ENCODE peak calls at places on chromosomes 6 and 20, in four cellular contexts. G is right atrium auricular region, C is fibroblast of the aortic adventitia, H is cardiac fibroblast. D is an unnamed sample.

GRCh38 chr6:10847684-10848083 is 9.3 kb upstream of the MAK start:
- DNase-seq in G (no peak), C (no peak), H (no peak), D (no peak)

GRCh38 chr6:166572370-166573261 is 13.9 kb downstream of the RAMACL start:
- DNase-seq in G (peak), C (peak), H (peak), D (peak)

GRCh38 chr6:34205466-34205865 is 31.2 kb upstream of the HMGA1 start:
- DNase-seq in G (no peak), C (no peak), H (no peak), D (no peak)

GRCh38 chr6:35493307-35493983 is 3.4 kb downstream of the TEAD3 start:
- DNase-seq in G (no peak), C (no peak), H (no peak), D (no peak)

GRCh38 chr6:29568021-29568420 is 8.5 kb upstream of the UBD start:
- DNase-seq in G (no peak), C (no peak), H (no peak), D (no peak)

GRCh38 chr6:21185849-21186478 is 407.6 kb upstream of the SOX4 start:
- DNase-seq in G (no peak), C (no peak), H (no peak), D (no peak)

GRCh38 chr20:15890358-15890982 is 682.8 kb downstream of the KIF16B start:
- DNase-seq in G (no peak), C (no peak), H (no peak), D (no peak)

GRCh38 chr6:81909981-81910910 is 157.8 kb upstream of the TENT5A start:
- DNase-seq in G (no peak), C (no peak), H (peak), D (no peak)

GRCh38 chr6:54586251-54586650 is 260.3 kb upstream of the FAM83B start:
- DNase-seq in G (no peak), C (peak), H (peak), D (peak)

GRCh38 chr6:129753422-129753821 is 43.4 kb upstream of the ARHGAP18 start:
- DNase-seq in G (no peak), C (peak), H (peak), D (no peak)

GRCh38 chr20:2236266-2236665 is 59.5 kb upstream of the TGM3 start:
- DNase-seq in G (no peak), C (peak), H (peak), D (no peak)

GRCh38 chr20:42134265-42135098 is 516.3 kb upstream of the CHD6 start:
- DNase-seq in G (no peak), C (no peak), H (no peak), D (no peak)

GRCh38 chr6:125067552-125067951 is 86.0 kb upstream of the TPD52L1 start:
- DNase-seq in G (no peak), C (no peak), H (no peak), D (no peak)

GRCh38 chr20:58231678-58232077 is 3.2 kb upstream of the ANKRD60 start:
- DNase-seq in G (no peak), C (peak), H (peak), D (no peak)

GRCh38 chr6:44470746-44471145 is 83.2 kb downstream of the CDC5L start:
- DNase-seq in G (no peak), C (no peak), H (no peak), D (no peak)

GRCh38 chr6:44431118-44431725 is 43.7 kb downstream of the CDC5L start:
- DNase-seq in G (no peak), C (peak), H (peak), D (no peak)

GRCh38 chr6:156876302-156876701 is 99.1 kb downstream of the ARID1B start:
- DNase-seq in G (no peak), C (no peak), H (no peak), D (no peak)

GRCh38 chr6:122129313-122130025 is 270.0 kb upstream of the HSF2 start:
- DNase-seq in G (no peak), C (no peak), H (no peak), D (no peak)

DNA sequence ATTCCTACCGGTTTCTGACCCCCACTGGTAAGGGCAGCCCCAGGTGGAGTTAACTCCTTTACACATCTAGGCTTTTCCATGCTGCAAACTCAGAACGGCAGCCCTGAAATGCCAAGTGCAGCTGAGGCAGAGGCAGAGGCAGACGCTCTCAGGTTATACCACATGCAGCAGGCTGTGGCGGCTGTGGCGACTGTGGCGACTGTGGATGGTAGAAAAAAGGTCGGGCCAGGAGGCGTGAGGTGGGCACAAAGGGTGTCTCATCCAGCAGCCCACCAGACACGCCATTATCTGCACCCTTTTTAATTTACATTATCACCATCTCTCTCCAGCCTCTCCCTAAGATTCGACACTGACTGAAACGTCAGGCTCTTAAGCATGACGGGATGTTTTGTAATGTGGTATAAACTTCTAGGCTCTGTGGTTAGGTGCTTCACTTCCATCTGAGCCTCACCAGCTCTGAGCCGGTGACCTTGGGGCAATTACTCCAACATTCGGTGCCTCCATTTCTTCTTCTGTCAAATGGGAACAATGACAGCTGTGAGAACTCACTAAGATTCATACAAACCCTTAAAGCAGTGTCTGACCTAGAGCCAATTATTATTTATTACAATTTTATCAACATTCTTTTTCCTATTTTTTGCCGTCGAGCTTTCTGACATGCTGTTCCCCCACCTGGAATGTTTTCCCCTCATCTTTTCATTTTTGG is 8.2 kb downstream of the KIZ start:
- DNase-seq in G (no peak), C (no peak), H (no peak), D (no peak)
- H3K4me3 ChIP-seq in G (no peak), C (no peak), H (no peak), D (no peak)

GRCh38 chr6:85866373-85866740 is 223.7 kb upstream of the SYNCRIP start:
- DNase-seq in G (no peak), C (peak), H (peak), D (no peak)
- H3K4me3 ChIP-seq in G (peak), C (peak), H (peak), D (peak)

DNA sequence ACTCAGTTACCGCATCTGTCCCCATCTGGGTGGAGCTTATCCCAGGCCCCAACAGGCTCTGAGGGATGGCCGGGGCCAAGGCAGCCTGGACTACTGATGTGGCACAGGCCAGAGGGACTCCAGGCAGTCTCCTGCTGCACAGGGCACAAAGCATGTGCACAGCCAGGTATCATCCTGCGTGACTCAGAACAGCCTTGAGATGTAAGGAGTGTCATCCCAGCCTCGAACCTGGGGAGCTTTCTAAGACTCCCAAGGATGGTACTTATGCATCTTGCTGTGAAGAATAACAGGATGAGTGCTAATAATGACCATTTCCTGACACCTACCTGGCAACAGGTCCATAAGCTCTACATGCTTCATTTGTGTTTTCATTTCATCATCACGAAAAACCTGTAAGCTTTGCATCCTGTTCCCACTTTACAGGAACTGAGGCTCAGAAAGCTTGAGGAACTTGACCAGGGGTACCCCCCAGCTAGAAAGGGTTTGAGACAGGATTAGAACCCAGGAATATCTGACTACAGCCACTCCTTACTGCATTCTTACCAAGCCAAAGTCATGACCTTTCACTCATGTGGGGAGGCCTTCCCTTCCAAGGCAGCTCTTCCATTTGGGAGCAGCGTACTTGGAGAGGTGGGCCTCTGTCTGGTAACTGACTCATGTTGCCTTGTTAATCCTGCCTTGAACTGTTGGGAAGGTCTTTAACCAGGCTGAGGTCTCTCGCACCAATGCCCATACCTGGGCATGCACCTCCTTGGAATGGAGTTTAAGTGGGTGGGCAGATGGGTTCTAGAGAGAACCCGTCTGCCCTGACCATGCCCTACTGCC is 1.9 kb downstream of the TRIB3 start:
- DNase-seq in G (no peak), C (no peak), H (no peak), D (no peak)
- H3K4me3 ChIP-seq in G (no peak), C (peak), H (peak), D (peak)

DNA sequence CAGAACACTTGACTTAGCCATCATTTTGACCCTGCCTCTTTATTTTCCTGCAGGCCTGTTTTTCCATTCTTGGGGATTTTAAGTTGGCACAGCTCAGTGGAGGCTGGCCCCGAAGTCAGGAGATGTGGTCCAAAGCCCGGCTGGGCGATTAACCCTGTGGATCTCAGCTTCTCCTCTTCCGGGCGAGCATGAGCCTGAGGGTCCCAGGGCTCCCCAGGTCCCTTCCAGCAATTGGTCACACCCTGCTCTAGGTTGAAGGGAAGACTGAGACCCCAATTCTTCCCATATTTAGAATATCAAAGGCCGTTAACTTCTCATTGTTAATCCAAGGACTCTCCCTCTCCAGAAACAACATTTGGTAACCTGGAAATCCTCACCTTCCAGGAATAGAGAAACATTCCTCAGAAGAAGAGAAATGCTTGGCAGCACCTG is 2.3 kb downstream of the THBS2 start:
- DNase-seq in G (no peak), C (no peak), H (peak), D (no peak)
- H3K4me3 ChIP-seq in G (peak), C (peak), H (peak), D (peak)

GRCh38 chr6:71887744-71888115 is 1.4 kb downstream of the RIMS1 start:
- DNase-seq in G (no peak), C (no peak), H (no peak), D (no peak)
- H3K4me3 ChIP-seq in G (no peak), C (no peak), H (no peak), D (no peak)

GRCh38 chr6:61210549-61210948 is 1075.5 kb downstream of the KHDRBS2 start:
- DNase-seq in G (no peak), C (no peak), H (no peak), D (no peak)
- H3K4me3 ChIP-seq in G (no peak), C (no peak), H (no peak), D (no peak)

D was measured in skeletal muscle cell.